ENCODE peak calls at places on chromosomes 11 and 22, in nine cellular contexts. One of them, this sample, is unnamed.

GRCh38 chr22:39375646-39376045 is 23.9 kb upstream of the TAB1 start:
- DNase-seq in stimulated activated CD4-positive, alpha-beta T cell treated with anti-CD3 and anti-CD28 coated beads, Interleukin-15, amount 100 ng/mL, for 48 hours: no peak
- DNase-seq in MG63: no peak
- DNase-seq in RKO: no peak
- DNase-seq in MV-4-11: no peak
- DNase-seq in GM23248: no peak
- DNase-seq in neural crest cell: no peak
- DNase-seq in hepatic stellate cell: no peak
- DNase-seq in activated T-cell treated with anti-CD3 and anti-CD28 coated beads for 1 hour: no peak
- DNase-seq in this sample: no peak

GRCh38 chr11:134951305-134951700 is 539.3 kb upstream of the B3GAT1 start:
- DNase-seq in RKO: no peak
- DNase-seq in neural crest cell: no peak
- DNase-seq in MG63: peak; percentile 88
- DNase-seq in GM23248: peak; percentile 87
- DNase-seq in hepatic stellate cell: peak; percentile 70
- DNase-seq in stimulated activated CD4-positive, alpha-beta T cell treated with anti-CD3 and anti-CD28 coated beads, Interleukin-15, amount 100 ng/mL, for 48 hours: no peak
- DNase-seq in MV-4-11: no peak
- DNase-seq in activated T-cell treated with anti-CD3 and anti-CD28 coated beads for 1 hour: no peak
- DNase-seq in this sample: no peak

GRCh38 chr22:20389288-20389687 is 4.7 kb upstream of the ZNF74 start:
- DNase-seq in hepatic stellate cell: no peak
- DNase-seq in RKO: no peak
- DNase-seq in MV-4-11: no peak
- DNase-seq in stimulated activated CD4-positive, alpha-beta T cell treated with anti-CD3 and anti-CD28 coated beads, Interleukin-15, amount 100 ng/mL, for 48 hours: no peak
- DNase-seq in activated T-cell treated with anti-CD3 and anti-CD28 coated beads for 1 hour: no peak
- DNase-seq in neural crest cell: no peak
- DNase-seq in GM23248: no peak
- DNase-seq in MG63: no peak
- DNase-seq in this sample: no peak

GRCh38 chr22:43018615-43019014 is 3.7 kb upstream of the PACSIN2 start:
- DNase-seq in MV-4-11: no peak
- DNase-seq in stimulated activated CD4-positive, alpha-beta T cell treated with anti-CD3 and anti-CD28 coated beads, Interleukin-15, amount 100 ng/mL, for 48 hours: no peak
- DNase-seq in RKO: no peak
- DNase-seq in activated T-cell treated with anti-CD3 and anti-CD28 coated beads for 1 hour: no peak
- DNase-seq in neural crest cell: no peak
- DNase-seq in GM23248: no peak
- DNase-seq in hepatic stellate cell: no peak
- DNase-seq in MG63: no peak
- DNase-seq in this sample: no peak

GRCh38 chr11:78767409-78767932 is 192.8 kb upstream of the NARS2 start:
- DNase-seq in GM23248: no peak
- DNase-seq in hepatic stellate cell: no peak
- DNase-seq in MV-4-11: no peak
- DNase-seq in neural crest cell: no peak
- DNase-seq in activated T-cell treated with anti-CD3 and anti-CD28 coated beads for 1 hour: no peak
- DNase-seq in stimulated activated CD4-positive, alpha-beta T cell treated with anti-CD3 and anti-CD28 coated beads, Interleukin-15, amount 100 ng/mL, for 48 hours: no peak
- DNase-seq in MG63: no peak
- DNase-seq in RKO: no peak
- DNase-seq in this sample: no peak

GRCh38 chr11:69510471-69511357 is 29.3 kb downstream of the LINC01488 start:
- DNase-seq in activated T-cell treated with anti-CD3 and anti-CD28 coated beads for 1 hour: no peak
- DNase-seq in RKO: no peak
- DNase-seq in hepatic stellate cell: peak; percentile 53
- DNase-seq in MV-4-11: no peak
- DNase-seq in MG63: peak; percentile 85
- DNase-seq in stimulated activated CD4-positive, alpha-beta T cell treated with anti-CD3 and anti-CD28 coated beads, Interleukin-15, amount 100 ng/mL, for 48 hours: no peak
- DNase-seq in GM23248: peak; percentile 58
- DNase-seq in neural crest cell: no peak
- DNase-seq in this sample: no peak

GRCh38 chr22:39661842-39662676 is 91.5 kb downstream of the CACNA1I start:
- DNase-seq in RKO: no peak
- DNase-seq in MV-4-11: no peak
- DNase-seq in stimulated activated CD4-positive, alpha-beta T cell treated with anti-CD3 and anti-CD28 coated beads, Interleukin-15, amount 100 ng/mL, for 48 hours: peak; percentile 83
- DNase-seq in activated T-cell treated with anti-CD3 and anti-CD28 coated beads for 1 hour: peak; percentile 75
- DNase-seq in MG63: no peak
- DNase-seq in GM23248: no peak
- DNase-seq in neural crest cell: no peak
- DNase-seq in hepatic stellate cell: no peak
- DNase-seq in this sample: no peak

GRCh38 chr11:75673977-75674582 is 5.2 kb upstream of the MAP6 start:
- DNase-seq in GM23248: peak; percentile 53
- DNase-seq in neural crest cell: no peak
- DNase-seq in MV-4-11: peak; percentile 65
- DNase-seq in activated T-cell treated with anti-CD3 and anti-CD28 coated beads for 1 hour: no peak
- DNase-seq in hepatic stellate cell: no peak
- DNase-seq in RKO: peak; percentile 32
- DNase-seq in stimulated activated CD4-positive, alpha-beta T cell treated with anti-CD3 and anti-CD28 coated beads, Interleukin-15, amount 100 ng/mL, for 48 hours: no peak
- DNase-seq in MG63: peak; percentile 46
- DNase-seq in this sample: no peak

GRCh38 chr11:125947419-125948277 is 1.8 kb downstream of the VSIG10L2 start:
- DNase-seq in MV-4-11: no peak
- DNase-seq in activated T-cell treated with anti-CD3 and anti-CD28 coated beads for 1 hour: no peak
- DNase-seq in stimulated activated CD4-positive, alpha-beta T cell treated with anti-CD3 and anti-CD28 coated beads, Interleukin-15, amount 100 ng/mL, for 48 hours: no peak
- DNase-seq in RKO: no peak
- DNase-seq in GM23248: no peak
- DNase-seq in neural crest cell: no peak
- DNase-seq in hepatic stellate cell: no peak
- DNase-seq in MG63: no peak
- DNase-seq in this sample: no peak

GRCh38 chr11:66843776-66844495 is 695 bp downstream of the RCE1 start:
- DNase-seq in RKO: no peak
- DNase-seq in hepatic stellate cell: peak; percentile 22
- DNase-seq in MG63: no peak
- DNase-seq in activated T-cell treated with anti-CD3 and anti-CD28 coated beads for 1 hour: no peak
- DNase-seq in stimulated activated CD4-positive, alpha-beta T cell treated with anti-CD3 and anti-CD28 coated beads, Interleukin-15, amount 100 ng/mL, for 48 hours: no peak
- DNase-seq in neural crest cell: no peak
- DNase-seq in GM23248: peak; percentile 43
- DNase-seq in MV-4-11: no peak
- DNase-seq in this sample: no peak

GRCh38 chr11:116107229-116107628 is 603.0 kb upstream of the CADM1 start:
- DNase-seq in activated T-cell treated with anti-CD3 and anti-CD28 coated beads for 1 hour: no peak
- DNase-seq in GM23248: no peak
- DNase-seq in MV-4-11: no peak
- DNase-seq in stimulated activated CD4-positive, alpha-beta T cell treated with anti-CD3 and anti-CD28 coated beads, Interleukin-15, amount 100 ng/mL, for 48 hours: no peak
- DNase-seq in neural crest cell: no peak
- DNase-seq in RKO: no peak
- DNase-seq in MG63: no peak
- DNase-seq in hepatic stellate cell: no peak
- DNase-seq in this sample: no peak

GRCh38 chr11:64456509-64457320 is 97.8 kb downstream of the RPS6KA4 start:
- DNase-seq in RKO: no peak
- DNase-seq in MV-4-11: no peak
- DNase-seq in activated T-cell treated with anti-CD3 and anti-CD28 coated beads for 1 hour: no peak
- DNase-seq in MG63: no peak
- DNase-seq in stimulated activated CD4-positive, alpha-beta T cell treated with anti-CD3 and anti-CD28 coated beads, Interleukin-15, amount 100 ng/mL, for 48 hours: no peak
- DNase-seq in neural crest cell: no peak
- DNase-seq in GM23248: no peak
- DNase-seq in hepatic stellate cell: no peak
- DNase-seq in this sample: no peak